ENCODE peak calls at places on chromosomes 11 and 22, in ten cellular contexts. X is activated T-cell treated with anti-CD3 and anti-CD28 coated beads for 48 hours; G is AG04450; V is effector memory CD8-positive, alpha-beta T cell; J is activated CD4-positive, alpha-beta T cell treated with anti-CD3 and anti-CD28 coated beads, Interleukin-2, amount 50 U/mL, for 1 hour; Z is mucosa of descending colon; N is omental fat pad; S is stimulated activated CD8-positive, alpha-beta memory T cell treated with anti-CD3 and anti-CD28 coated beads, Interleukin-7, amount 100 ng/mL, for 1 hour; Y is fibroblast of the conjunctiva; A is occipital lobe. R is an unnamed sample.

GRCh38 chr11:79439430-79439892 is 1.4 kb downstream of the TENM4 start:
- DNase-seq in Y (no peak), V (no peak), Z (no peak), N (no peak), X (no peak), S (no peak), A (peak; percentile 48), G (no peak), J (no peak), R (peak; percentile 32)

GRCh38 chr11:115515647-115516046 is 11.4 kb upstream of the CADM1 start:
- DNase-seq in A (no peak), V (no peak), N (no peak), X (no peak), J (no peak), G (no peak), Z (no peak), S (no peak), Y (no peak), R (no peak)

GRCh38 chr22:31235076-31235475 is 23.0 kb downstream of the LIMK2 start:
- DNase-seq in V (no peak), A (no peak), Y (no peak), X (no peak), J (no peak), Z (no peak), N (no peak), S (no peak), G (no peak), R (no peak)

GRCh38 chr22:49833340-49834007 is 5.8 kb upstream of the BRD1 start:
- DNase-seq in Z (no peak), X (no peak), J (no peak), V (no peak), A (no peak), S (no peak), G (no peak), Y (no peak), N (no peak), R (no peak)

GRCh38 chr11:114278342-114279065 is 17.7 kb upstream of the NNMT start:
- DNase-seq in G (no peak), X (no peak), N (no peak), S (no peak), Z (no peak), V (no peak), J (no peak), A (no peak), Y (no peak), R (no peak)

GRCh38 chr11:94879006-94879405 is 94.3 kb downstream of the CWC15 start:
- DNase-seq in Z (no peak), A (no peak), S (no peak), X (no peak), V (no peak), G (no peak), Y (no peak), N (no peak), J (no peak), R (no peak)

GRCh38 chr11:36034572-36035331 is 90.9 kb downstream of the LDLRAD3 start:
- DNase-seq in V (no peak), A (no peak), J (no peak), X (no peak), Y (peak; percentile 61), G (peak; percentile 70), S (no peak), N (no peak), Z (no peak), R (no peak)

GRCh38 chr11:45906096-45906682 is 882 bp downstream of the FREY1 start:
- DNase-seq in A (no peak), N (no peak), X (no peak), S (no peak), V (no peak), G (no peak), Y (no peak), Z (no peak), J (no peak), R (no peak)

GRCh38 chr11:72030428-72031045 is 31.8 kb downstream of the IL18BP start:
- DNase-seq in N (no peak), S (no peak), Y (no peak), A (no peak), Z (no peak), G (no peak), J (no peak), X (no peak), V (no peak), R (no peak)

GRCh38 chr11:122293298-122294023 is 177.4 kb upstream of the BLID start:
- DNase-seq in S (no peak), A (no peak), Y (no peak), Z (no peak), X (no peak), G (no peak), J (no peak), N (no peak), V (no peak), R (no peak)

GRCh38 chr22:38177926-38178604 is 3.6 kb downstream of the PLA2G6 start:
- DNase-seq in G (peak; percentile 53), Y (peak; percentile 50), X (no peak), V (no peak), S (no peak), N (no peak), J (no peak), Z (peak; percentile 64), A (peak; percentile 34), R (peak; percentile 54)

GRCh38 chr11:47948137-47948536 is 32.2 kb upstream of the PTPRJ start:
- DNase-seq in N (no peak), X (no peak), Z (no peak), J (no peak), Y (no peak), G (no peak), V (no peak), A (no peak), S (no peak), R (no peak)

GRCh38 chr11:77200351-77200750 is 72.3 kb downstream of the MYO7A start:
- DNase-seq in V (no peak), Z (no peak), S (no peak), J (no peak), N (no peak), G (no peak), X (no peak), A (no peak), Y (no peak), R (no peak)

GRCh38 chr11:18617688-18618340 is 16.3 kb downstream of the SPTY2D1 start:
- DNase-seq in Z (peak; percentile 18), J (peak; percentile 13), S (no peak), V (peak; percentile 23), Y (no peak), N (no peak), X (no peak), A (no peak), G (no peak), R (no peak)

R was measured in HAP-1.